ENCODE peak calls at places on chromosomes 11 and 22, in four cellular contexts. S is NCI-H2107, X is mucosa of descending colon, O is GF-D8. L is an unnamed sample.

GRCh38 chr22:33210129-33210784 is 152.1 kb upstream of the SYN3 start:
- DNase-seq in S (no peak), O (no peak), X (no peak), L (peak)

GRCh38 chr11:113876074-113876797 is 864 bp upstream of the USP28 start:
- DNase-seq in O (peak), X (peak), S (no peak), L (no peak)

GRCh38 chr11:124788521-124788920 is 11.7 kb downstream of the MSANTD2 start:
- DNase-seq in O (no peak), X (no peak), S (no peak), L (no peak)

GRCh38 chr22:36151006-36151595 is 9.5 kb downstream of the APOL3 start:
- DNase-seq in X (no peak), O (no peak), S (no peak), L (no peak)

GRCh38 chr11:65655570-65656332 is 7.0 kb downstream of the RELA start:
- DNase-seq in S (no peak), X (peak), O (no peak), L (no peak)

GRCh38 chr11:35632301-35632700 is 14.0 kb downstream of the FJX1 start:
- DNase-seq in O (no peak), S (no peak), X (no peak), L (no peak)

GRCh38 chr11:134034496-134035381 is 34.1 kb upstream of the JAM3 start:
- DNase-seq in O (peak), S (no peak), X (peak), L (no peak)

GRCh38 chr11:8168485-8169257 is at the start of gene RIC3:
- DNase-seq in O (no peak), X (peak), S (peak), L (peak)

GRCh38 chr11:37712246-37712645 is 1114.2 kb upstream of the RAG2 start:
- DNase-seq in S (no peak), X (no peak), O (no peak), L (peak)

GRCh38 chr11:77198440-77198849 is 70.4 kb downstream of the MYO7A start:
- DNase-seq in S (no peak), X (peak), O (no peak), L (peak)

GRCh38 chr11:47918370-47918690 is 62.0 kb upstream of the PTPRJ start:
- DNase-seq in O (no peak), X (no peak), S (no peak), L (no peak)

GRCh38 chr11:122803306-122803705 is 35.0 kb upstream of the CRTAM start:
- DNase-seq in S (no peak), X (no peak), O (no peak), L (no peak)

GRCh38 chr22:26579331-26579886 is 10.5 kb downstream of the TPST2 start:
- DNase-seq in S (no peak), X (peak), O (peak), L (no peak)

GRCh38 chr11:66849501-66850234 is 6.4 kb downstream of the RCE1 start:
- DNase-seq in O (no peak), X (peak), S (no peak), L (no peak)

GRCh38 chr11:128726464-128727139 is 32.7 kb downstream of the FLI1 start:
- DNase-seq in X (peak), S (no peak), O (peak), L (no peak)

GRCh38 chr11:119816660-119817059 is 87.7 kb upstream of the NECTIN1 start:
- DNase-seq in S (no peak), O (no peak), X (no peak), L (no peak)

GRCh38 chr11:106156290-106156937 is 79.0 kb downstream of the AASDHPPT start:
- DNase-seq in X (no peak), S (no peak), O (peak), L (peak)

GRCh38 chr11:1219446-1219835 is 3.4 kb upstream of the MUC5B start:
- DNase-seq in S (no peak), X (peak), O (no peak), L (no peak)

GRCh38 chr11:12287009-12287373 is 90.4 kb upstream of the PARVA start:
- DNase-seq in X (no peak), O (no peak), S (no peak), L (no peak)

GRCh38 chr22:49935561-49935960 is 17.1 kb downstream of the CRELD2 start:
- DNase-seq in O (no peak), X (no peak), S (no peak), L (peak)

GRCh38 chr11:75200531-75200930 is 40.0 kb upstream of the TPBGL start:
- DNase-seq in S (no peak), O (no peak), X (no peak), L (no peak)

GRCh38 chr22:44753189-44754042 is 1.0 kb downstream of the ARHGAP8 start:
- DNase-seq in O (no peak), S (no peak), X (no peak), L (no peak)

GRCh38 chr11:38456371-38456770 is 1858.3 kb upstream of the RAG2 start:
- DNase-seq in S (no peak), X (no peak), O (no peak), L (no peak)

GRCh38 chr11:47848636-47849155 is 546 bp upstream of the NUP160 start:
- DNase-seq in O (no peak), X (no peak), S (no peak), L (no peak)

GRCh38 chr11:112961146-112961668 is at the start of gene NCAM1:
- DNase-seq in S (peak), O (no peak), X (peak), L (peak)

GRCh38 chr11:35344990-35345655 is 74.2 kb downstream of the SLC1A2 start:
- DNase-seq in S (no peak), X (no peak), O (no peak), L (no peak)

GRCh38 chr11:89436071-89436470 is 55.1 kb downstream of the NOX4 start:
- DNase-seq in X (no peak), S (no peak), O (no peak), L (no peak)

GRCh38 chr11:122937978-122938377 is 43.7 kb downstream of the BSX start:
- DNase-seq in X (no peak), O (no peak), S (no peak), L (no peak)

GRCh38 chr11:17498058-17498457 is 21.4 kb upstream of the ABCC8 start:
- DNase-seq in S (no peak), X (no peak), O (no peak), L (peak)

GRCh38 chr11:111974451-111974850 is 37.3 kb downstream of the DIXDC1 start:
- DNase-seq in O (no peak), X (no peak), S (no peak), L (no peak)

GRCh38 chr11:11798586-11799438 is 43.0 kb upstream of the USP47 start:
- DNase-seq in X (peak), O (no peak), S (peak), L (peak)

GRCh38 chr11:97687106-97687505 is 1297.3 kb downstream of the JRKL start:
- DNase-seq in S (no peak), O (no peak), X (no peak), L (no peak)

GRCh38 chr22:39820266-39820665 is 73.3 kb downstream of the ENTHD1 start:
- DNase-seq in X (no peak), S (no peak), O (no peak), L (no peak)

L was measured in NCI-H1436.